ENCODE peak calls at places on chromosomes 7 and 10, in four cellular contexts. One of them, this sample, is unnamed.

GRCh38 chr7:55432937-55433784 is 68.0 kb downstream of the LANCL2 start:
- DNase-seq in GM13977: peak; percentile 76
- DNase-seq in fibroblast of pulmonary artery: peak; percentile 55
- DNase-seq in NCI-H460: peak; percentile 1
- DNase-seq in this sample: peak; percentile 73

GRCh38 chr10:88260329-88261051 is 322.6 kb downstream of the RNLS start:
- DNase-seq in GM13977: peak; percentile 32
- DNase-seq in NCI-H460: no peak
- DNase-seq in fibroblast of pulmonary artery: no peak
- DNase-seq in this sample: no peak

GRCh38 chr10:89389254-89389653 is 3.2 kb upstream of the IFIT1 start:
- DNase-seq in NCI-H460: peak; percentile 19
- DNase-seq in GM13977: peak; percentile 29
- DNase-seq in fibroblast of pulmonary artery: peak; percentile 70
- DNase-seq in this sample: peak; percentile 11

GRCh38 chr10:71694567-71694968 is 25.0 kb downstream of the C10orf105 start:
- DNase-seq in NCI-H460: no peak
- DNase-seq in GM13977: peak; percentile 92
- DNase-seq in fibroblast of pulmonary artery: no peak
- DNase-seq in this sample: peak; percentile 93

GRCh38 chr10:51405580-51406367 is 293.6 kb downstream of the CSTF2T start:
- DNase-seq in GM13977: no peak
- DNase-seq in fibroblast of pulmonary artery: peak; percentile 87
- DNase-seq in NCI-H460: no peak
- DNase-seq in this sample: no peak

GRCh38 chr7:112939589-112940313 is 146.9 kb downstream of the GPR85 start:
- DNase-seq in GM13977: peak; percentile 95
- DNase-seq in fibroblast of pulmonary artery: peak; percentile 99
- DNase-seq in NCI-H460: peak; percentile 100
- DNase-seq in this sample: peak; percentile 95

GRCh38 chr10:129505500-129506075 is 38.5 kb downstream of the MGMT start:
- DNase-seq in GM13977: no peak
- DNase-seq in NCI-H460: no peak
- DNase-seq in fibroblast of pulmonary artery: no peak
- DNase-seq in this sample: no peak

GRCh38 chr10:132942740-132943554 is 577 bp upstream of the CFAP46 start:
- DNase-seq in GM13977: peak; percentile 29
- DNase-seq in fibroblast of pulmonary artery: peak; percentile 14
- DNase-seq in NCI-H460: no peak
- DNase-seq in this sample: no peak

GRCh38 chr7:143416565-143417149 is 8.0 kb upstream of the EPHA1 start:
- DNase-seq in fibroblast of pulmonary artery: peak; percentile 68
- DNase-seq in NCI-H460: peak; percentile 62
- DNase-seq in GM13977: peak; percentile 80
- DNase-seq in this sample: peak; percentile 83

GRCh38 chr10:92655426-92655825 is 34.3 kb upstream of the HHEX start:
- DNase-seq in GM13977: no peak
- DNase-seq in NCI-H460: no peak
- DNase-seq in fibroblast of pulmonary artery: no peak
- DNase-seq in this sample: no peak

GRCh38 chr7:142332421-142332820 is 74.6 kb upstream of the PRSS58 start:
- DNase-seq in NCI-H460: no peak
- DNase-seq in fibroblast of pulmonary artery: no peak
- DNase-seq in GM13977: no peak
- DNase-seq in this sample: no peak

GRCh38 chr10:104246981-104247380 is 7.7 kb upstream of the GSTO1 start:
- DNase-seq in GM13977: no peak
- DNase-seq in fibroblast of pulmonary artery: peak; percentile 73
- DNase-seq in NCI-H460: no peak
- DNase-seq in this sample: no peak

GRCh38 chr10:79933961-79934360 is 14.9 kb downstream of the SFTPD start:
- DNase-seq in NCI-H460: no peak
- DNase-seq in GM13977: no peak
- DNase-seq in fibroblast of pulmonary artery: peak; percentile 37
- DNase-seq in this sample: no peak

GRCh38 chr7:24069751-24070150 is 214.2 kb upstream of the NPY start:
- DNase-seq in fibroblast of pulmonary artery: no peak
- DNase-seq in GM13977: no peak
- DNase-seq in NCI-H460: no peak
- DNase-seq in this sample: no peak

GRCh38 chr10:44393834-44394547 is 9.1 kb upstream of the CXCL12 start:
- DNase-seq in NCI-H460: no peak
- DNase-seq in GM13977: no peak
- DNase-seq in fibroblast of pulmonary artery: no peak
- DNase-seq in this sample: no peak

GRCh38 chr7:157944734-157945291 is 608.0 kb downstream of the DNAJB6 start:
- DNase-seq in fibroblast of pulmonary artery: no peak
- DNase-seq in NCI-H460: no peak
- DNase-seq in GM13977: no peak
- DNase-seq in this sample: no peak

GRCh38 chr7:16431646-16432424 is 10.5 kb upstream of the CRPPA start:
- DNase-seq in fibroblast of pulmonary artery: peak; percentile 40
- DNase-seq in GM13977: peak; percentile 17
- DNase-seq in NCI-H460: peak; percentile 65
- DNase-seq in this sample: peak; percentile 44

GRCh38 chr10:6228647-6229046 is 25.9 kb downstream of the PFKFB3 start:
- DNase-seq in NCI-H460: no peak
- DNase-seq in fibroblast of pulmonary artery: no peak
- DNase-seq in GM13977: no peak
- DNase-seq in this sample: no peak

GRCh38 chr10:110304394-110304779 is 333 bp downstream of the SMNDC1 start:
- DNase-seq in GM13977: no peak
- DNase-seq in NCI-H460: no peak
- DNase-seq in fibroblast of pulmonary artery: no peak
- DNase-seq in this sample: no peak